ENCODE peak calls at places on chromosomes 16 and 17, in four cellular contexts. One of them, this sample, is unnamed.

GRCh38 chr16:58119509-58119845 is 9.7 kb downstream of the CFAP20 start:
- DNase-seq in K562: no peak
- DNase-seq in SK-N-SH: no peak
- DNase-seq in HCT116: no peak
- DNase-seq in this sample: no peak

GRCh38 chr17:28949185-28950016 is 1.9 kb downstream of the PHF12 start:
- DNase-seq in SK-N-SH: peak
- DNase-seq in HCT116: no peak
- DNase-seq in K562: peak
- DNase-seq in this sample: peak

GRCh38 chr16:31127182-31127581 is 8.3 kb downstream of the PRSS8 start:
- DNase-seq in SK-N-SH: no peak
- DNase-seq in HCT116: no peak
- DNase-seq in K562: no peak
- DNase-seq in this sample: no peak

GRCh38 chr17:29140631-29141483 is 39.3 kb downstream of the MYO18A start:
- DNase-seq in HCT116: no peak
- DNase-seq in SK-N-SH: peak
- DNase-seq in K562: no peak
- DNase-seq in this sample: no peak

GRCh38 chr17:8225813-8226535 is 15.6 kb upstream of the AURKB start:
- DNase-seq in SK-N-SH: no peak
- DNase-seq in HCT116: peak
- DNase-seq in K562: peak
- DNase-seq in this sample: no peak

GRCh38 chr17:52202572-52202876 is 44.0 kb upstream of the CA10 start:
- DNase-seq in K562: no peak
- DNase-seq in SK-N-SH: no peak
- DNase-seq in HCT116: no peak
- DNase-seq in this sample: no peak

GRCh38 chr16:81574168-81574567 is 129.6 kb downstream of the CMIP start:
- DNase-seq in HCT116: no peak
- DNase-seq in K562: no peak
- DNase-seq in SK-N-SH: no peak
- DNase-seq in this sample: no peak

GRCh38 chr17:29012535-29012934 is 6.7 kb upstream of the SEZ6 start:
- DNase-seq in K562: no peak
- DNase-seq in SK-N-SH: no peak
- DNase-seq in HCT116: no peak
- DNase-seq in this sample: peak

GRCh38 chr16:3695610-3696369 is 21.5 kb downstream of the TRAP1 start:
- DNase-seq in HCT116: no peak
- DNase-seq in SK-N-SH: no peak
- DNase-seq in K562: no peak
- DNase-seq in this sample: no peak

GRCh38 chr16:31216552-31217530 is at the start of gene PYDC1:
- DNase-seq in K562: peak
- DNase-seq in SK-N-SH: no peak
- DNase-seq in HCT116: no peak
- DNase-seq in this sample: no peak

GRCh38 chr17:35170968-35171771 is 23.0 kb downstream of the SLC35G3 start:
- DNase-seq in HCT116: no peak
- DNase-seq in SK-N-SH: no peak
- DNase-seq in K562: no peak
- DNase-seq in this sample: peak

GRCh38 chr17:83174859-83175550 is 95.6 kb downstream of the METRNL start:
- DNase-seq in HCT116: no peak
- DNase-seq in K562: no peak
- DNase-seq in SK-N-SH: no peak
- DNase-seq in this sample: no peak

GRCh38 chr16:86048882-86049585 is 150.1 kb downstream of the IRF8 start:
- DNase-seq in HCT116: no peak
- DNase-seq in K562: peak
- DNase-seq in SK-N-SH: no peak
- DNase-seq in this sample: no peak

GRCh38 chr17:66491213-66491612 is 188.8 kb downstream of the PRKCA start:
- DNase-seq in K562: no peak
- DNase-seq in HCT116: no peak
- DNase-seq in SK-N-SH: no peak
- DNase-seq in this sample: no peak

GRCh38 chr16:54370653-54371052 is 84.1 kb upstream of the IRX3 start:
- DNase-seq in K562: peak
- DNase-seq in HCT116: no peak
- DNase-seq in SK-N-SH: no peak
- DNase-seq in this sample: no peak

GRCh38 chr16:49652441-49653175 is 203.3 kb downstream of the ZNF423 start:
- DNase-seq in SK-N-SH: no peak
- DNase-seq in HCT116: no peak
- DNase-seq in K562: no peak
- DNase-seq in this sample: no peak

GRCh38 chr16:71635632-71636031 is 9.6 kb downstream of the MARVELD3 start:
- DNase-seq in K562: no peak
- DNase-seq in HCT116: no peak
- DNase-seq in SK-N-SH: no peak
- DNase-seq in this sample: no peak

GRCh38 chr17:38509008-38509771 is 80.9 kb downstream of the ARHGAP23 start:
- DNase-seq in SK-N-SH: peak
- DNase-seq in HCT116: peak
- DNase-seq in K562: peak
- DNase-seq in this sample: peak

GRCh38 chr17:31171711-31172110 is 76.9 kb downstream of the NF1 start:
- DNase-seq in HCT116: no peak
- DNase-seq in SK-N-SH: no peak
- DNase-seq in K562: no peak
- DNase-seq in this sample: no peak

GRCh38 chr16:48531011-48531962 is 78.7 kb downstream of the N4BP1 start:
- DNase-seq in K562: no peak
- DNase-seq in HCT116: no peak
- DNase-seq in SK-N-SH: peak
- DNase-seq in this sample: no peak

GRCh38 chr16:1782408-1783247 is at the start of the genes NUBP2 and SPSB3:
- DNase-seq in SK-N-SH: peak
- DNase-seq in K562: peak
- DNase-seq in HCT116: peak
- DNase-seq in this sample: peak

GRCh38 chr17:8038954-8039610 is at the start of gene ALOX15B:
- DNase-seq in K562: no peak
- DNase-seq in HCT116: no peak
- DNase-seq in SK-N-SH: no peak
- DNase-seq in this sample: no peak

GRCh38 chr16:67537636-67538591 is 9.3 kb downstream of the RIPOR1 start:
- DNase-seq in HCT116: no peak
- DNase-seq in SK-N-SH: peak
- DNase-seq in K562: no peak
- DNase-seq in this sample: no peak

GRCh38 chr17:38550661-38551060 is 55.1 kb downstream of the SRCIN1 start:
- DNase-seq in SK-N-SH: no peak
- DNase-seq in HCT116: no peak
- DNase-seq in K562: peak
- DNase-seq in this sample: no peak

GRCh38 chr16:49698416-49698815 is 157.5 kb downstream of the ZNF423 start:
- DNase-seq in K562: peak
- DNase-seq in SK-N-SH: peak
- DNase-seq in HCT116: no peak
- DNase-seq in this sample: no peak

GRCh38 chr16:21584817-21585216 is 14.6 kb upstream of the METTL9 start:
- DNase-seq in SK-N-SH: no peak
- DNase-seq in HCT116: no peak
- DNase-seq in K562: no peak
- DNase-seq in this sample: no peak

GRCh38 chr17:82664701-82665182 is 16.5 kb upstream of the WDR45B start:
- DNase-seq in SK-N-SH: peak
- DNase-seq in HCT116: no peak
- DNase-seq in K562: no peak
- DNase-seq in this sample: no peak

GRCh38 chr16:49547448-49547847 is 173.8 kb downstream of the C16orf78 start:
- DNase-seq in HCT116: no peak
- DNase-seq in K562: no peak
- DNase-seq in SK-N-SH: no peak
- DNase-seq in this sample: no peak

GRCh38 chr17:70181866-70182265 is 12.5 kb downstream of the KCNJ2 start:
- DNase-seq in SK-N-SH: no peak
- DNase-seq in HCT116: no peak
- DNase-seq in K562: no peak
- DNase-seq in this sample: no peak

GRCh38 chr17:5561736-5562135 is 22.6 kb downstream of the NLRP1 start:
- DNase-seq in HCT116: no peak
- DNase-seq in K562: no peak
- DNase-seq in SK-N-SH: no peak
- DNase-seq in this sample: no peak

GRCh38 chr16:51237207-51237606 is 86.1 kb upstream of the SALL1 start:
- DNase-seq in K562: no peak
- DNase-seq in SK-N-SH: no peak
- DNase-seq in HCT116: no peak
- DNase-seq in this sample: no peak

GRCh38 chr16:57574086-57574485 is 31.6 kb downstream of the ADGRG5 start:
- DNase-seq in HCT116: no peak
- DNase-seq in K562: no peak
- DNase-seq in SK-N-SH: no peak
- DNase-seq in this sample: no peak

GRCh38 chr17:49843774-49844350 is 4.0 kb downstream of the TAC4 start:
- DNase-seq in HCT116: no peak
- DNase-seq in K562: peak
- DNase-seq in SK-N-SH: no peak
- DNase-seq in this sample: peak

GRCh38 chr16:50293994-50294855 is 27.9 kb downstream of the ADCY7 start:
- DNase-seq in K562: no peak
- DNase-seq in HCT116: no peak
- DNase-seq in SK-N-SH: no peak
- DNase-seq in this sample: no peak

GRCh38 chr17:69609495-69610315 is 195.2 kb downstream of the MAP2K6 start:
- DNase-seq in HCT116: peak
- DNase-seq in SK-N-SH: no peak
- DNase-seq in K562: peak
- DNase-seq in this sample: peak

GRCh38 chr17:42866631-42867575 is 15.9 kb downstream of the AOC3 start:
- DNase-seq in SK-N-SH: no peak
- DNase-seq in K562: no peak
- DNase-seq in HCT116: no peak
- DNase-seq in this sample: no peak

DNA sequence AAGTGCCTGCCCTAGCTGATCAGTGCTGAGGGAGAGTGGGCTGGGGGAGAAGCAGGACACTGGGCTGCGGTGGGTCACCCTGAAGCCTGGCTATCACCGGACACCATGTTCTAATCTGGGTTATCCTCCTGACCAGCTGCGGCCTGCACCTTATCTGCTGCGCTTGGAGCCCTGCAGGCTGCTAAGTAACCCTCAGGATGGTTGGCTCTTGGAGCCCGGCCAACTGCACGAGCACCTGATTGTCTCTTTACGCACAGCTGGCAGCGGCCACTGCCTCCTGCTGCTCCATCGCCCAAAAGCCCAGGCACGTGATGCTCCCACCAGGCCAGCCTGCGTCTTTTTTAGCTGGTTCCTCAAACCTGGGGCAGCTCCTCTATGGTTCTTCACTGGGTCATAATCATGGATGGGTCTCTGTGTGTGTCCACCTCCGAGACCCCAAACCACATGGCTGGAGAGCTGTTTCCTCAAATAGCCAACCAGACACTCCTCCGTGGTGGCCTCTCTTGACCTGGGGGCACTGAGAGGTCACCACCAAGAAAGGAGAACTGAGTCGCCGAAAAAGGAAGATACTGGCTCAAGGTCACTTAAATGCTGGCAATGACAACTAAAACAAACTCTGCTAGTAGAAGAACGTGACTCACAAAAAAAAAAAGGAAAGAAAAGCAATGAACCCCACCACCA is 21.7 kb downstream of the SPHK1 start:
- DNase-seq in HCT116: no peak
- DNase-seq in K562: peak
- DNase-seq in SK-N-SH: peak
- DNase-seq in this sample: no peak
- TF ChIP-seq JUND in HCT116: no peak
- TF ChIP-seq JUND in K562: peak
- TF ChIP-seq JUND in SK-N-SH: no peak
- TF ChIP-seq JUND in this sample: no peak

GRCh38 chr16:87330257-87330624 is 13.0 kb upstream of the C16orf95 start:
- DNase-seq in HCT116: no peak
- DNase-seq in SK-N-SH: no peak
- DNase-seq in K562: no peak
- DNase-seq in this sample: no peak

GRCh38 chr16:87330646-87331045 is 13.5 kb upstream of the C16orf95 start:
- DNase-seq in HCT116: no peak
- DNase-seq in SK-N-SH: no peak
- DNase-seq in K562: no peak
- DNase-seq in this sample: no peak

GRCh38 chr16:87329436-87330256 is 12.5 kb upstream of the C16orf95 start:
- DNase-seq in K562: no peak
- DNase-seq in SK-N-SH: no peak
- DNase-seq in HCT116: no peak
- DNase-seq in this sample: no peak

GRCh38 chr16:87327798-87328495 is 10.8 kb upstream of the C16orf95 start:
- DNase-seq in SK-N-SH: no peak
- DNase-seq in HCT116: no peak
- DNase-seq in K562: no peak
- DNase-seq in this sample: no peak

GRCh38 chr16:87328846-87329245 is 11.7 kb upstream of the C16orf95 start:
- DNase-seq in SK-N-SH: no peak
- DNase-seq in K562: no peak
- DNase-seq in HCT116: no peak
- DNase-seq in this sample: no peak
- TF ChIP-seq JUND in SK-N-SH: no peak
- TF ChIP-seq JUND in K562: no peak
- TF ChIP-seq JUND in HCT116: no peak
- TF ChIP-seq JUND in this sample: no peak

DNA sequence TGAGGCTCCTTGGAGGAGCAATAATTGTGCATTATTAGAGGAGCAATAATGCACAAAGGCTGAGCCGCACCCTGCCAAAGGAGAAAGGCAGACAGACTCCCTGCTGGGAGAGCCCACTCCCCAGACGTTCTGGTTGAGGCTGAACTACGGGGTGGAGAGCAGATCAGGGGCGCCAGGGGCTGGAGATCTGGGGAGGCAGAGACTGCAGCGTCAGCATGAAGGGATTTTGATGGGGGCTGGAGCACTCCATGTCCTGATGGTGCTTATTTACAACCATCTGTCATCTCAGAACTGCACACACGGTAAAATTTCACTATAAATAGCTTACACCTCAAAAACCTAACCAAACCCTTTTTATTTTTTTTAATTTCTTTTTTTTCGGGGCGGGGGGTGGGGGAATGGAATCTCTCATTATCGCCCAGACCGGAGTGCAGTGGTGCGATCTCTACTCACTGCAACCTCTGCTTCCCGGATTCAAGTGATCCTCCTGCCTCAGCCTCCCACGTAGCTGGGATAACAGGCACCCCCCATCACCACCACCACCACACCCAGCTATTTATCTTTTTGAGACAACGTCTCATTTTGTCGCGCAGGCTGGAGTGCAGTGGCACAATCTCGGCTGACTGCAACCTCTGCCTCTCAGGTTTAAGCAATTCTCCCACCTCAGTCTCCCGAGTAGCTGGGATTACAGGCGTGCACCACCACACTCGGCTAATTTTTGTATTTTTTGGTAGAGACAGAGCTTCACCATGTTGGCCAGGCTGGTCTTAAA is 4.3 kb upstream of the C16orf95 start:
- DNase-seq in K562: no peak
- DNase-seq in SK-N-SH: no peak
- DNase-seq in HCT116: no peak
- DNase-seq in this sample: no peak
- TF ChIP-seq JUND in K562: no peak
- TF ChIP-seq JUND in SK-N-SH: no peak
- TF ChIP-seq JUND in HCT116: no peak
- TF ChIP-seq JUND in this sample: no peak

GRCh38 chr17:68462381-68463210 is 5.3 kb upstream of the WIPI1 start:
- DNase-seq in K562: peak
- DNase-seq in SK-N-SH: peak
- DNase-seq in HCT116: peak
- DNase-seq in this sample: peak
- TF ChIP-seq JUND in K562: peak
- TF ChIP-seq JUND in SK-N-SH: no peak
- TF ChIP-seq JUND in HCT116: no peak
- TF ChIP-seq JUND in this sample: no peak